ENCODE peak calls at places on chromosome 6, in seven cellular contexts. One of them, this sample, is unnamed.

GRCh38 chr6:170441316-170441715 is 111.8 kb downstream of the PSMB1 start:
- DNase-seq in pancreas: no peak
- DNase-seq in fibroblast of the aortic adventitia: peak
- DNase-seq in HFF-Myc: no peak
- DNase-seq in CD8-positive, alpha-beta T cell: no peak
- DNase-seq in H9: no peak
- DNase-seq in heart right ventricle: no peak
- DNase-seq in this sample: no peak

GRCh38 chr6:44010411-44011349 is 116.6 kb downstream of the MRPL14 start:
- DNase-seq in pancreas: peak
- DNase-seq in fibroblast of the aortic adventitia: peak
- DNase-seq in HFF-Myc: peak
- DNase-seq in CD8-positive, alpha-beta T cell: no peak
- DNase-seq in H9: no peak
- DNase-seq in heart right ventricle: peak
- DNase-seq in this sample: peak

GRCh38 chr6:116371384-116372209 is 850 bp downstream of the DSE start:
- DNase-seq in pancreas: peak
- DNase-seq in fibroblast of the aortic adventitia: peak
- DNase-seq in HFF-Myc: peak
- DNase-seq in CD8-positive, alpha-beta T cell: peak
- DNase-seq in H9: peak
- DNase-seq in heart right ventricle: peak
- DNase-seq in this sample: peak

GRCh38 chr6:145497006-145497405 is 238.3 kb downstream of the EPM2A start:
- DNase-seq in pancreas: no peak
- DNase-seq in fibroblast of the aortic adventitia: no peak
- DNase-seq in HFF-Myc: no peak
- DNase-seq in CD8-positive, alpha-beta T cell: no peak
- DNase-seq in H9: no peak
- DNase-seq in heart right ventricle: no peak
- DNase-seq in this sample: no peak

GRCh38 chr6:167705211-167705750 is 121.4 kb upstream of the AFDN start:
- DNase-seq in pancreas: no peak
- DNase-seq in fibroblast of the aortic adventitia: no peak
- DNase-seq in HFF-Myc: no peak
- DNase-seq in CD8-positive, alpha-beta T cell: no peak
- DNase-seq in H9: no peak
- DNase-seq in heart right ventricle: no peak
- DNase-seq in this sample: no peak

GRCh38 chr6:44050872-44051421 is 76.3 kb downstream of the MRPL14 start:
- DNase-seq in pancreas: no peak
- DNase-seq in fibroblast of the aortic adventitia: no peak
- DNase-seq in HFF-Myc: no peak
- DNase-seq in CD8-positive, alpha-beta T cell: no peak
- DNase-seq in H9: no peak
- DNase-seq in heart right ventricle: no peak
- DNase-seq in this sample: no peak

GRCh38 chr6:16238057-16238657 is at the start of gene GMPR:
- DNase-seq in pancreas: peak
- DNase-seq in fibroblast of the aortic adventitia: peak
- DNase-seq in HFF-Myc: no peak
- DNase-seq in CD8-positive, alpha-beta T cell: peak
- DNase-seq in H9: peak
- DNase-seq in heart right ventricle: peak
- DNase-seq in this sample: no peak

GRCh38 chr6:133092199-133092598 is 149.0 kb upstream of the EYA4 start:
- DNase-seq in pancreas: no peak
- DNase-seq in fibroblast of the aortic adventitia: no peak
- DNase-seq in HFF-Myc: no peak
- DNase-seq in CD8-positive, alpha-beta T cell: no peak
- DNase-seq in H9: no peak
- DNase-seq in heart right ventricle: no peak
- DNase-seq in this sample: no peak

GRCh38 chr6:44043479-44044153 is 83.6 kb downstream of the MRPL14 start:
- DNase-seq in pancreas: no peak
- DNase-seq in fibroblast of the aortic adventitia: peak
- DNase-seq in HFF-Myc: no peak
- DNase-seq in CD8-positive, alpha-beta T cell: no peak
- DNase-seq in H9: peak
- DNase-seq in heart right ventricle: no peak
- DNase-seq in this sample: no peak

GRCh38 chr6:41636803-41637178 is 1.5 kb upstream of the MDFI start:
- DNase-seq in pancreas: peak
- DNase-seq in fibroblast of the aortic adventitia: no peak
- DNase-seq in HFF-Myc: no peak
- DNase-seq in CD8-positive, alpha-beta T cell: no peak
- DNase-seq in H9: peak
- DNase-seq in heart right ventricle: no peak
- DNase-seq in this sample: no peak

GRCh38 chr6:76776876-76777275 is 686.4 kb downstream of the HTR1B start:
- DNase-seq in pancreas: no peak
- DNase-seq in fibroblast of the aortic adventitia: no peak
- DNase-seq in HFF-Myc: no peak
- DNase-seq in CD8-positive, alpha-beta T cell: no peak
- DNase-seq in H9: no peak
- DNase-seq in heart right ventricle: no peak
- DNase-seq in this sample: no peak

GRCh38 chr6:118860880-118861279 is 33.1 kb upstream of the ASF1A start:
- DNase-seq in pancreas: peak
- DNase-seq in fibroblast of the aortic adventitia: no peak
- DNase-seq in HFF-Myc: no peak
- DNase-seq in CD8-positive, alpha-beta T cell: no peak
- DNase-seq in H9: peak
- DNase-seq in heart right ventricle: no peak
- DNase-seq in this sample: no peak

GRCh38 chr6:151389640-151390275 is 1.6 kb downstream of the ZBTB2 start:
- DNase-seq in pancreas: no peak
- DNase-seq in fibroblast of the aortic adventitia: peak
- DNase-seq in HFF-Myc: no peak
- DNase-seq in CD8-positive, alpha-beta T cell: no peak
- DNase-seq in H9: peak
- DNase-seq in heart right ventricle: peak
- DNase-seq in this sample: no peak

GRCh38 chr6:134235937-134236751 is 81.8 kb downstream of the SGK1 start:
- DNase-seq in pancreas: no peak
- DNase-seq in fibroblast of the aortic adventitia: peak
- DNase-seq in HFF-Myc: no peak
- DNase-seq in CD8-positive, alpha-beta T cell: no peak
- DNase-seq in H9: no peak
- DNase-seq in heart right ventricle: no peak
- DNase-seq in this sample: peak

GRCh38 chr6:33665957-33666356 is 44.8 kb downstream of the ITPR3 start:
- DNase-seq in pancreas: no peak
- DNase-seq in fibroblast of the aortic adventitia: no peak
- DNase-seq in HFF-Myc: no peak
- DNase-seq in CD8-positive, alpha-beta T cell: no peak
- DNase-seq in H9: no peak
- DNase-seq in heart right ventricle: no peak
- DNase-seq in this sample: no peak

DNA sequence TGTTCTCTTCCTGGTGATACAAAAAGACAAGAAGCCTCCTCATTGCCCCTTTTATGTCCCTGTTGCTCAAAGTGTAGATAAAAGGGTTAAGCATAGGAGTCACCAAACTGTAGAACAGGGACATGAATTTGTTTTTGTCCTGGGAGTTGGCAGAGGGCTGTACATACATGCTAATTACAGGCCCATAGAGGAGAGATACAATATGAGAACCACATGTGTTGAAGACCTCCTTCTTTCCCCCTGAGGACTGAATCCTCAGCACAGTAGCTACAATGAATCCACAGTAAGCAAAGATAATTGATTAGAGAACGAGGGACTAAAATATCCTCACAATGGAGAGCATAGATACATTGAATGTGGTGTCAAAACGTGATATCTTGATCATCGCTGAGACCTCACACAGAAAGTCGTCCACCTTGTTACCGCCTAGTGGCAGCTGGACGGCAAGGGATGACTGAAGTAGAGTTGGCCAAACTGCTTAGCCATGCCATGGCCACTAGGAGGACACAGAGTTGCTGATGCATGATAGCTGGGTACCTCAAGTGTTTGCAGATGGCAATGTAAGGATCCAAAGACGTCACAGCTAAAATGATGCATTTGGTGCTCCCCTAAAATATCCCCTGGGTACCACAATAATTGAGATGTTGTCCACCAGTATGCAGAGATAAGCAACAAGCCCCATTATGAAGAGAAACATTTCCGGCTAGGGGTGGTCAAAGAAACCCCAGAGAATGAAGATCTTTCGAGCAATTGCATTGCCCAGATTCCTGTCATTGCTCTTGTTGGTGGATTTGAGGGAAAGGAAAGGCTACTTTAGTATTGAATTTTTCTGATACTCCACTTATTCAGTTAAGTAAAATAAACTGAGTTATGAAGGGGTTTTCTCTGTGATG is 15.0 kb downstream of the OR2B3 start:
- DNase-seq in pancreas: peak
- DNase-seq in fibroblast of the aortic adventitia: peak
- DNase-seq in HFF-Myc: peak
- DNase-seq in CD8-positive, alpha-beta T cell: no peak
- DNase-seq in H9: peak
- DNase-seq in heart right ventricle: no peak
- DNase-seq in this sample: no peak
- TF ChIP-seq CTCF in pancreas: peak
- TF ChIP-seq CTCF in fibroblast of the aortic adventitia: peak
- TF ChIP-seq CTCF in HFF-Myc: peak
- TF ChIP-seq CTCF in CD8-positive, alpha-beta T cell: no peak
- TF ChIP-seq CTCF in H9: peak
- TF ChIP-seq CTCF in heart right ventricle: no peak
- TF ChIP-seq CTCF in this sample: peak

GRCh38 chr6:2684059-2684749 is 66.5 kb downstream of the MYLK4 start:
- DNase-seq in pancreas: no peak
- DNase-seq in fibroblast of the aortic adventitia: no peak
- DNase-seq in HFF-Myc: no peak
- DNase-seq in CD8-positive, alpha-beta T cell: no peak
- DNase-seq in H9: no peak
- DNase-seq in heart right ventricle: no peak
- DNase-seq in this sample: no peak
- TF ChIP-seq CTCF in pancreas: no peak
- TF ChIP-seq CTCF in fibroblast of the aortic adventitia: no peak
- TF ChIP-seq CTCF in HFF-Myc: no peak
- TF ChIP-seq CTCF in CD8-positive, alpha-beta T cell: no peak
- TF ChIP-seq CTCF in H9: no peak
- TF ChIP-seq CTCF in heart right ventricle: no peak
- TF ChIP-seq CTCF in this sample: no peak

DNA sequence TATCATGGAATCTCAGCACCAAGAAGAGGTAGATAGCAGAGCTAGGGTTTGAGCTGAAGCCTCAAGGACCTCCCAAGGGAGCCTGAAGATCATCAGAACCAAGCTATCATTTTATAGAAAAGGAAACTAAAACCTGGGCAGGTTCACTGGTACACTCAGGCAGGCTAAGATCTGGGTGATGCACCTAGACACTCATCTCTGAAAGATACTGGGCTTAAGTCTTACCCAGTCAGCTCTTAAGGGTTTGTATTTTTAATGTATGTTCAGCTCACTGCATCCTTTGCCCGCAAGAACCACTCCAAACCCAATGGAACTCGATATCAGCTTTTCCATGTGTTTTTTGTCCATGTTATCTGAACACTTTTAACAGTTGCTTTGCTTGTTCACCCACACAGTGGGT is 78.0 kb upstream of the SLC22A16 start:
- DNase-seq in pancreas: no peak
- DNase-seq in fibroblast of the aortic adventitia: no peak
- DNase-seq in HFF-Myc: no peak
- DNase-seq in CD8-positive, alpha-beta T cell: no peak
- DNase-seq in H9: no peak
- DNase-seq in heart right ventricle: no peak
- DNase-seq in this sample: no peak
- TF ChIP-seq CTCF in pancreas: no peak
- TF ChIP-seq CTCF in fibroblast of the aortic adventitia: no peak
- TF ChIP-seq CTCF in HFF-Myc: no peak
- TF ChIP-seq CTCF in CD8-positive, alpha-beta T cell: no peak
- TF ChIP-seq CTCF in H9: no peak
- TF ChIP-seq CTCF in heart right ventricle: no peak
- TF ChIP-seq CTCF in this sample: no peak

GRCh38 chr6:129329677-129330076 is 380.3 kb downstream of the ARHGAP18 start:
- DNase-seq in pancreas: no peak
- DNase-seq in fibroblast of the aortic adventitia: no peak
- DNase-seq in HFF-Myc: no peak
- DNase-seq in CD8-positive, alpha-beta T cell: no peak
- DNase-seq in H9: no peak
- DNase-seq in heart right ventricle: no peak
- DNase-seq in this sample: no peak
- TF ChIP-seq CTCF in pancreas: no peak
- TF ChIP-seq CTCF in fibroblast of the aortic adventitia: no peak
- TF ChIP-seq CTCF in HFF-Myc: no peak
- TF ChIP-seq CTCF in CD8-positive, alpha-beta T cell: no peak
- TF ChIP-seq CTCF in H9: no peak
- TF ChIP-seq CTCF in heart right ventricle: no peak
- TF ChIP-seq CTCF in this sample: no peak

DNA sequence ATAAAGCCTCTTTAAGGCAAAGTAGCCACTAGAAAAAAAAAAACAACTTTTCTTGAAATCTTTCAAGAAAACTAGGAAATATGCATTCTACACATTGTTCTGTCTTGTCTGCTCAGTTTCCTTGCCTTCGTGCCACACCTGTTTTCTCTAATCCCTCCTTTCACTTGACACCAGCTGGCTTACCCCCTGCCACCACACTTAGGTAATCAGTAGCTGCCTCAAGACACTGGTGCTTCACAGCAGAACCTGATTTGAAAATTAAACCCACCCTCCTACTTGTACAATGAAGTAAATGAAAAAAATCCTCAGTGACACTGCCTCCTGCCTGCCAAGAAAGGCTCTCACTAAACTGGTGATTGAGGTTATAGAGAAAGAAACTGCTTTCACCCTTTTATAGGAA is 45.8 kb upstream of the SCML4 start:
- DNase-seq in pancreas: no peak
- DNase-seq in fibroblast of the aortic adventitia: no peak
- DNase-seq in HFF-Myc: no peak
- DNase-seq in CD8-positive, alpha-beta T cell: no peak
- DNase-seq in H9: no peak
- DNase-seq in heart right ventricle: no peak
- DNase-seq in this sample: no peak
- TF ChIP-seq CTCF in pancreas: no peak
- TF ChIP-seq CTCF in fibroblast of the aortic adventitia: no peak
- TF ChIP-seq CTCF in HFF-Myc: no peak
- TF ChIP-seq CTCF in CD8-positive, alpha-beta T cell: no peak
- TF ChIP-seq CTCF in H9: peak
- TF ChIP-seq CTCF in heart right ventricle: no peak
- TF ChIP-seq CTCF in this sample: no peak

DNA sequence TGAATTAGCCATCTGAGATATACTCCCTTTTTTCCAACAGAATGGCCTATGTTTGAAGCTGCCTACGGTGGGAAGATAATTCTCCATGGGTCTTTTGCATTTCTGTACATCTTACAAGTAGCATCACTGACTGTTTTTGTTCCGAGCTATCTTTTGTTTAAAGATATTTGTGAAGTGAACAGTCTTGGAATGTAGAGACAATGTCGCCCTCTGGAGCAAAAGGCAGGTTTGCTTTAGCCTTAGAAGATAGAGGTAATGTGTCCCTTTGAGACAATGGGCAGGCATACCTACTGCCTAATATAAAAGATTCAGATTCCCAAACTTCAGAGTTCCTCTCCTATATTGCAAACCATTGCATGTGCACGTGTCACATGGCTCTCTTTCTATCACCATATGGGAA is 347.8 kb upstream of the CNR1 start:
- DNase-seq in pancreas: no peak
- DNase-seq in fibroblast of the aortic adventitia: peak
- DNase-seq in HFF-Myc: no peak
- DNase-seq in CD8-positive, alpha-beta T cell: no peak
- DNase-seq in H9: no peak
- DNase-seq in heart right ventricle: no peak
- DNase-seq in this sample: no peak
- TF ChIP-seq CTCF in pancreas: no peak
- TF ChIP-seq CTCF in fibroblast of the aortic adventitia: no peak
- TF ChIP-seq CTCF in HFF-Myc: no peak
- TF ChIP-seq CTCF in CD8-positive, alpha-beta T cell: no peak
- TF ChIP-seq CTCF in H9: no peak
- TF ChIP-seq CTCF in heart right ventricle: no peak
- TF ChIP-seq CTCF in this sample: no peak

GRCh38 chr6:165758441-165758840 is 95.4 kb upstream of the PDE10A start:
- DNase-seq in pancreas: no peak
- DNase-seq in fibroblast of the aortic adventitia: no peak
- DNase-seq in HFF-Myc: no peak
- DNase-seq in CD8-positive, alpha-beta T cell: no peak
- DNase-seq in H9: no peak
- DNase-seq in heart right ventricle: no peak
- DNase-seq in this sample: no peak
- TF ChIP-seq CTCF in pancreas: no peak
- TF ChIP-seq CTCF in fibroblast of the aortic adventitia: no peak
- TF ChIP-seq CTCF in HFF-Myc: no peak
- TF ChIP-seq CTCF in CD8-positive, alpha-beta T cell: no peak
- TF ChIP-seq CTCF in H9: no peak
- TF ChIP-seq CTCF in heart right ventricle: no peak
- TF ChIP-seq CTCF in this sample: no peak